ENCODE peak calls at places on chromosomes 16 and 17, in nine cellular contexts. One of them, this sample, is unnamed.
A peak's percentile ranks its signal among the peaks of the same experiment; 100 is the strongest.

GRCh38 chr17:13420294-13421277 is 181.1 kb downstream of the HS3ST3A1 start:
- DNase-seq in breast epithelium: no peak
- DNase-seq in BJ: peak; percentile 24
- DNase-seq in RWPE1: peak; percentile 62
- DNase-seq in endodermal cell: no peak
- DNase-seq in mesothelial cell of epicardium: no peak
- DNase-seq in dorsolateral prefrontal cortex: no peak
- DNase-seq in endothelial cell: no peak
- DNase-seq in OCI-LY7: no peak
- DNase-seq in this sample: no peak

GRCh38 chr17:38674013-38674748 is 576 bp downstream of the EPOP start:
- DNase-seq in mesothelial cell of epicardium: no peak
- DNase-seq in endodermal cell: peak; percentile 83
- DNase-seq in BJ: no peak
- DNase-seq in dorsolateral prefrontal cortex: no peak
- DNase-seq in OCI-LY7: peak; percentile 56
- DNase-seq in endothelial cell: no peak
- DNase-seq in breast epithelium: no peak
- DNase-seq in RWPE1: no peak
- DNase-seq in this sample: peak; percentile 36

GRCh38 chr17:34269969-34270368 is at the start of gene CCL7:
- DNase-seq in dorsolateral prefrontal cortex: no peak
- DNase-seq in OCI-LY7: no peak
- DNase-seq in endodermal cell: no peak
- DNase-seq in mesothelial cell of epicardium: no peak
- DNase-seq in RWPE1: no peak
- DNase-seq in BJ: no peak
- DNase-seq in breast epithelium: no peak
- DNase-seq in endothelial cell: no peak
- DNase-seq in this sample: no peak

GRCh38 chr16:86732621-86733297 is 154.4 kb downstream of the FOXL1 start:
- DNase-seq in OCI-LY7: no peak
- DNase-seq in BJ: no peak
- DNase-seq in RWPE1: no peak
- DNase-seq in dorsolateral prefrontal cortex: no peak
- DNase-seq in mesothelial cell of epicardium: no peak
- DNase-seq in endodermal cell: peak; percentile 86
- DNase-seq in endothelial cell: peak; percentile 54
- DNase-seq in breast epithelium: no peak
- DNase-seq in this sample: no peak

GRCh38 chr17:36752096-36752888 is 150.9 kb downstream of the MRM1 start:
- DNase-seq in endodermal cell: no peak
- DNase-seq in mesothelial cell of epicardium: no peak
- DNase-seq in dorsolateral prefrontal cortex: no peak
- DNase-seq in breast epithelium: no peak
- DNase-seq in endothelial cell: no peak
- DNase-seq in RWPE1: no peak
- DNase-seq in OCI-LY7: no peak
- DNase-seq in BJ: no peak
- DNase-seq in this sample: no peak

GRCh38 chr17:9211133-9211765 is 189.9 kb downstream of the NTN1 start:
- DNase-seq in endothelial cell: no peak
- DNase-seq in breast epithelium: no peak
- DNase-seq in BJ: no peak
- DNase-seq in OCI-LY7: no peak
- DNase-seq in mesothelial cell of epicardium: no peak
- DNase-seq in RWPE1: no peak
- DNase-seq in dorsolateral prefrontal cortex: no peak
- DNase-seq in endodermal cell: peak; percentile 67
- DNase-seq in this sample: no peak

GRCh38 chr17:73205326-73205980 is 12.6 kb downstream of the COG1 start:
- DNase-seq in breast epithelium: peak; percentile 14
- DNase-seq in BJ: no peak
- DNase-seq in endodermal cell: no peak
- DNase-seq in mesothelial cell of epicardium: no peak
- DNase-seq in dorsolateral prefrontal cortex: no peak
- DNase-seq in RWPE1: no peak
- DNase-seq in endothelial cell: no peak
- DNase-seq in OCI-LY7: no peak
- DNase-seq in this sample: no peak

GRCh38 chr16:27735031-27735430 is 185.1 kb downstream of the KATNIP start:
- DNase-seq in breast epithelium: no peak
- DNase-seq in OCI-LY7: no peak
- DNase-seq in endothelial cell: no peak
- DNase-seq in dorsolateral prefrontal cortex: no peak
- DNase-seq in mesothelial cell of epicardium: no peak
- DNase-seq in endodermal cell: no peak
- DNase-seq in BJ: no peak
- DNase-seq in RWPE1: no peak
- DNase-seq in this sample: no peak

GRCh38 chr16:57380671-57381462 is 8.6 kb downstream of the CX3CL1 start:
- DNase-seq in RWPE1: no peak
- DNase-seq in mesothelial cell of epicardium: no peak
- DNase-seq in dorsolateral prefrontal cortex: no peak
- DNase-seq in breast epithelium: peak; percentile 55
- DNase-seq in OCI-LY7: no peak
- DNase-seq in BJ: no peak
- DNase-seq in endothelial cell: no peak
- DNase-seq in endodermal cell: no peak
- DNase-seq in this sample: no peak

GRCh38 chr16:4915226-4915761 is 21.7 kb downstream of the PPL start:
- DNase-seq in dorsolateral prefrontal cortex: no peak
- DNase-seq in endodermal cell: no peak
- DNase-seq in endothelial cell: no peak
- DNase-seq in BJ: no peak
- DNase-seq in breast epithelium: no peak
- DNase-seq in OCI-LY7: no peak
- DNase-seq in mesothelial cell of epicardium: no peak
- DNase-seq in RWPE1: no peak
- DNase-seq in this sample: no peak

GRCh38 chr16:67563708-67564468 is 1.6 kb downstream of the CTCF start:
- DNase-seq in OCI-LY7: peak; percentile 68
- DNase-seq in dorsolateral prefrontal cortex: no peak
- DNase-seq in endothelial cell: no peak
- DNase-seq in breast epithelium: peak; percentile 63
- DNase-seq in mesothelial cell of epicardium: no peak
- DNase-seq in BJ: no peak
- DNase-seq in RWPE1: peak; percentile 37
- DNase-seq in endodermal cell: no peak
- DNase-seq in this sample: no peak

GRCh38 chr17:4604111-4604644 is 19.8 kb downstream of the SMTNL2 start:
- DNase-seq in endothelial cell: no peak
- DNase-seq in dorsolateral prefrontal cortex: no peak
- DNase-seq in RWPE1: no peak
- DNase-seq in breast epithelium: peak; percentile 30
- DNase-seq in BJ: no peak
- DNase-seq in endodermal cell: peak; percentile 53
- DNase-seq in mesothelial cell of epicardium: peak; percentile 79
- DNase-seq in OCI-LY7: no peak
- DNase-seq in this sample: no peak

GRCh38 chr17:33218657-33219298 is 74.3 kb downstream of the ASIC2 start:
- DNase-seq in mesothelial cell of epicardium: no peak
- DNase-seq in endothelial cell: no peak
- DNase-seq in RWPE1: no peak
- DNase-seq in BJ: peak; percentile 14
- DNase-seq in endodermal cell: no peak
- DNase-seq in breast epithelium: no peak
- DNase-seq in dorsolateral prefrontal cortex: no peak
- DNase-seq in OCI-LY7: no peak
- DNase-seq in this sample: no peak

GRCh38 chr17:7881655-7882054 is 6.9 kb upstream of the CHD3 start:
- DNase-seq in BJ: no peak
- DNase-seq in mesothelial cell of epicardium: no peak
- DNase-seq in endothelial cell: no peak
- DNase-seq in OCI-LY7: no peak
- DNase-seq in breast epithelium: no peak
- DNase-seq in dorsolateral prefrontal cortex: peak; percentile 65
- DNase-seq in endodermal cell: peak; percentile 42
- DNase-seq in RWPE1: no peak
- DNase-seq in this sample: no peak

DNA sequence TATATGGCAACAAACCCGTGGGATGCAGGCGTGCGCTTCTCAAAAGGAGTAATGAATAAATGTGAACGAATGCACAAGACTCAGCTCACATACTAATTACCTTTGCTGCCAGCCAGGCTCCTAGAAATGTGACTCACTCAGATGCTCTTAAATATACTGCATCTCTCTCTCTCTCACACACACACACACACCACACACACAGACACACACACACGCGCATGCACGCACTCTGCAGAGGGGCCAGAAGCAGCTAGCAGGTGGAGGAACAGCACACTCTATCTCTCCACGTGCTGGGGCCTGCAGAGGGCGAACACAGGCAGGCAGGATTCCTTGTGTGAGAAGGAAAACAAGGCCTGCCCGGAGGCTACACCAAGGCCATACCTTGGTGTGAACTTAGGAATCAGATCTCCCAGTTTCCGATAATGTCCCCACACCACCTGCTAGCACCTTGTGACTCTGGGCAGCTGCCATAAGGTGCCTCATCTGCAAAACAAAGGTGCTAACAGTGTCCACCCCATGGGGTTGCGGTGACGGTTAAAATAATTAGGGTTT is 5.3 kb downstream of the GPRC5B start:
- DNase-seq in dorsolateral prefrontal cortex: peak; percentile 66
- DNase-seq in RWPE1: peak; percentile 26
- DNase-seq in OCI-LY7: no peak
- DNase-seq in breast epithelium: peak; percentile 36
- DNase-seq in BJ: no peak
- DNase-seq in mesothelial cell of epicardium: no peak
- DNase-seq in endodermal cell: peak; percentile 79
- DNase-seq in endothelial cell: no peak
- DNase-seq in this sample: no peak
- TF ChIP-seq CTCF in dorsolateral prefrontal cortex: no peak
- TF ChIP-seq CTCF in RWPE1: no peak
- TF ChIP-seq CTCF in OCI-LY7: no peak
- TF ChIP-seq CTCF in breast epithelium: no peak
- TF ChIP-seq CTCF in BJ: no peak
- TF ChIP-seq CTCF in mesothelial cell of epicardium: no peak
- TF ChIP-seq CTCF in endodermal cell: peak; percentile 42
- TF ChIP-seq CTCF in endothelial cell: no peak
- TF ChIP-seq CTCF in this sample: no peak

DNA sequence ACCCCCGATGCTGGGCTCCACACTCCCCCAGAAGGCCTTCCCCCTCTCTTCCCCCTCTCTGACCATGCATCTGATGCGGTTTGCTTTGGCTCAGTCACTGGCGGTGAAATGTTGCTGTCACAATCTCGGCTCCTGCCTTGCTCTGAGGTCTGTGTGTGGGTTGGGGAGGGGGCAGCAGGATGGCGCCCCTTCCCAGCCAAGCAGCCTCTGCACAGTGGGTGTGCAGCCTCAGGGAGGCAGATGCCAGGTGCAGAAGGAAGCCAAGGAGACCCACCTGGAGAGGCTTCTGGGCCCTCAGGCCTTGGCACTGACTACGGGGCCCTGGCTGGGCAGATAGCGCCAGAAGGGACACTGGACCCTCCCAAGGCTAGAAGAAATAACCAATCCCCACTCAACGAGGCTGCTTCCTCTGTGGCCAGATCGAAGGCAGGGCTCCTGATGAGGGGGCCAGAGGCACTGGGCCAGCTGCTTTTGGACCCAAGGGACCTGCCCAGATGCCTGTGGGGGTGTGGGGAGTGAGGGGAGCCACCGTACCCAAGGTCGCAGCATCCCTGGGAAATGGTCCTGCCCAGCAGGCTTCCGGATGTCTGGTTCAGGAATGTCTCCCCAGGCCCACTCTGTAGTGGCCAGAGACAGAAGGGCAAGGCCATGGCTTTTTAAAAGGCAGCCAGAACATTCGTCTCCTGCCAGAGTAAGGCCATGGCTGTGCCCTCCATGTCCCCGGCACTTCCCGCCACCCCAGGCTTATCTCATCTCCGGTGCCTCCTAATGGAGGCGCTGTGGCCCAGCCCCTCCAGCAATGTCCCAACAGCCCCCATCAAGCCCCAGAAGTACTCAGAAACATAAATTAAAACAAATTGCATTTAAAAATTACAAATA is 43.4 kb upstream of the SLC38A10 start:
- DNase-seq in OCI-LY7: no peak
- DNase-seq in endothelial cell: no peak
- DNase-seq in breast epithelium: no peak
- DNase-seq in mesothelial cell of epicardium: no peak
- DNase-seq in endodermal cell: peak; percentile 66
- DNase-seq in dorsolateral prefrontal cortex: no peak
- DNase-seq in RWPE1: no peak
- DNase-seq in BJ: no peak
- DNase-seq in this sample: no peak
- TF ChIP-seq CTCF in OCI-LY7: peak; percentile 29
- TF ChIP-seq CTCF in endothelial cell: no peak
- TF ChIP-seq CTCF in breast epithelium: no peak
- TF ChIP-seq CTCF in mesothelial cell of epicardium: no peak
- TF ChIP-seq CTCF in endodermal cell: peak; percentile 37
- TF ChIP-seq CTCF in dorsolateral prefrontal cortex: no peak
- TF ChIP-seq CTCF in RWPE1: no peak
- TF ChIP-seq CTCF in BJ: no peak
- TF ChIP-seq CTCF in this sample: no peak

GRCh38 chr16:69393898-69394849 is 8.4 kb upstream of the TERF2 start:
- DNase-seq in mesothelial cell of epicardium: no peak
- DNase-seq in dorsolateral prefrontal cortex: no peak
- DNase-seq in breast epithelium: peak; percentile 17
- DNase-seq in OCI-LY7: no peak
- DNase-seq in RWPE1: no peak
- DNase-seq in endothelial cell: no peak
- DNase-seq in BJ: no peak
- DNase-seq in endodermal cell: no peak
- DNase-seq in this sample: no peak
- TF ChIP-seq CTCF in mesothelial cell of epicardium: no peak
- TF ChIP-seq CTCF in dorsolateral prefrontal cortex: no peak
- TF ChIP-seq CTCF in breast epithelium: no peak
- TF ChIP-seq CTCF in OCI-LY7: no peak
- TF ChIP-seq CTCF in RWPE1: no peak
- TF ChIP-seq CTCF in endothelial cell: no peak
- TF ChIP-seq CTCF in BJ: no peak
- TF ChIP-seq CTCF in endodermal cell: no peak
- TF ChIP-seq CTCF in this sample: no peak

GRCh38 chr17:44911133-44912001 is 3.9 kb downstream of the GFAP start:
- DNase-seq in breast epithelium: no peak
- DNase-seq in BJ: no peak
- DNase-seq in dorsolateral prefrontal cortex: peak; percentile 46
- DNase-seq in RWPE1: no peak
- DNase-seq in endothelial cell: peak; percentile 61
- DNase-seq in endodermal cell: peak; percentile 98
- DNase-seq in mesothelial cell of epicardium: no peak
- DNase-seq in OCI-LY7: peak; percentile 56
- DNase-seq in this sample: peak; percentile 43
- TF ChIP-seq CTCF in breast epithelium: no peak
- TF ChIP-seq CTCF in BJ: peak; percentile 62
- TF ChIP-seq CTCF in dorsolateral prefrontal cortex: peak; percentile 37
- TF ChIP-seq CTCF in RWPE1: no peak
- TF ChIP-seq CTCF in endothelial cell: no peak
- TF ChIP-seq CTCF in endodermal cell: peak; percentile 85
- TF ChIP-seq CTCF in mesothelial cell of epicardium: no peak
- TF ChIP-seq CTCF in OCI-LY7: peak; percentile 68
- TF ChIP-seq CTCF in this sample: peak; percentile 40

DNA sequence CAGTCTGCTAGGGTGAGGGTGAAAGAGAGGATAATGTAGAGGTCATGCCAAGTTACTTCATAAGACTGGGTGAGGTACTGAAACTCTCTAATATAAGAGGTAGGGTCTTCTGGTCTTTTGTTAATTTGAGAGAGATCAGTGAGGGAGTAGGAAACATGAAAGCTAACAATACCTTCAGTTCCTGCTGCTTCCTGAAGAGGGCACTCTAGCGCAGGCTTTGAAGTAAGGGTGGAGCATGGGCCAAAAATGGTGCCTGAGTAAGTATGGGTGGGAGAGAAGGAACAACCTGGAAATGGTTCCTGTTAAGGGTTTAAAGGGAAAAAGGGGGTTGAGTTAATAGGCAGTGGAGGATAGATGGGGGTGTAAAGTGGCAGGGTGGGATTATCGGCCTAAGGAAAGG is 2449.5 kb downstream of the TP53TG3F start:
- DNase-seq in RWPE1: no peak
- DNase-seq in endothelial cell: no peak
- DNase-seq in endodermal cell: peak; percentile 41
- DNase-seq in dorsolateral prefrontal cortex: no peak
- DNase-seq in BJ: no peak
- DNase-seq in mesothelial cell of epicardium: no peak
- DNase-seq in OCI-LY7: peak; percentile 3
- DNase-seq in breast epithelium: no peak
- DNase-seq in this sample: no peak
- TF ChIP-seq CTCF in RWPE1: no peak
- TF ChIP-seq CTCF in endothelial cell: no peak
- TF ChIP-seq CTCF in endodermal cell: no peak
- TF ChIP-seq CTCF in dorsolateral prefrontal cortex: no peak
- TF ChIP-seq CTCF in BJ: no peak
- TF ChIP-seq CTCF in mesothelial cell of epicardium: no peak
- TF ChIP-seq CTCF in OCI-LY7: peak; percentile 78
- TF ChIP-seq CTCF in breast epithelium: no peak
- TF ChIP-seq CTCF in this sample: no peak